ENCODE peak calls at places on chromosomes 5 and 9, in eight cellular contexts. K is K562, O is ovary, X is transverse colon, J is suprapubic skin, W is HepG2, R is A549, I is tibial nerve. Z is an unnamed sample. For H3K4me1, the result is how much of the 10 kb centered on the place peaks cover.

GRCh38 chr9:126661521-126662251 is 48.0 kb downstream of the LMX1B start:
- DNase-seq in K (peak), O (no peak), X (no peak), J (no peak), W (peak), R (no peak), I (no peak), Z (peak)

GRCh38 chr5:32312194-32312681 is 501 bp downstream of the MTMR12 start:
- DNase-seq in K (peak), O (peak), X (peak), J (no peak), W (no peak), R (peak), I (peak), Z (peak)

GRCh38 chr9:21835111-21835510 is 32.7 kb downstream of the MTAP start:
- DNase-seq in K (no peak), O (no peak), X (no peak), J (no peak), W (no peak), R (no peak), I (no peak), Z (no peak)

GRCh38 chr9:113523421-113524141 is 60.1 kb downstream of the RGS3 start:
- DNase-seq in K (no peak), O (peak), X (peak), J (no peak), W (no peak), R (no peak), I (no peak), Z (peak)

GRCh38 chr9:18976368-18977238 is 56.4 kb downstream of the SAXO1 start:
- DNase-seq in K (no peak), O (no peak), X (no peak), J (no peak), W (no peak), R (no peak), I (no peak), Z (no peak)

GRCh38 chr5:43425965-43426364 is 13.8 kb upstream of the CCL28 start:
- DNase-seq in K (no peak), O (no peak), X (no peak), J (no peak), W (no peak), R (no peak), I (no peak), Z (no peak)

GRCh38 chr9:68740561-68740960 is 35.5 kb downstream of the PIP5K1B start:
- DNase-seq in K (no peak), O (no peak), X (peak), J (no peak), W (peak), R (no peak), I (no peak), Z (no peak)

GRCh38 chr9:88953401-88954029 is 37.8 kb upstream of the S1PR3 start:
- DNase-seq in K (no peak), O (no peak), X (no peak), J (no peak), W (peak), R (no peak), I (no peak), Z (no peak)

GRCh38 chr9:91071185-91071990 is 269.8 kb downstream of the SYK start:
- DNase-seq in K (no peak), O (no peak), X (no peak), J (no peak), W (peak), R (no peak), I (no peak), Z (no peak)

GRCh38 chr5:180330810-180331646 is 22.1 kb downstream of the GFPT2 start:
- DNase-seq in K (no peak), O (peak), X (peak), J (peak), W (peak), R (peak), I (peak), Z (no peak)

GRCh38 chr5:38382898-38383297 is 124.5 kb downstream of the EGFLAM start:
- DNase-seq in K (peak), O (peak), X (peak), J (no peak), W (peak), R (peak), I (peak), Z (peak)

GRCh38 chr9:112556497-112557085 is 70.0 kb downstream of the KIAA1958 start:
- DNase-seq in K (no peak), O (no peak), X (no peak), J (no peak), W (no peak), R (no peak), I (no peak), Z (no peak)

GRCh38 chr5:42242210-42242609 is 181.0 kb upstream of the GHR start:
- DNase-seq in K (no peak), O (no peak), X (no peak), J (no peak), W (no peak), R (no peak), I (no peak), Z (no peak)

GRCh38 chr5:4945296-4945695 is 194.8 kb upstream of the ADAMTS16 start:
- DNase-seq in K (no peak), O (no peak), X (no peak), J (no peak), W (no peak), R (no peak), I (no peak), Z (no peak)

GRCh38 chr9:87855061-87855460 is 27.6 kb upstream of the SPATA31E1 start:
- DNase-seq in K (no peak), O (no peak), X (no peak), J (no peak), W (no peak), R (no peak), I (no peak), Z (no peak)

GRCh38 chr5:114362197-114362976 is 517 bp downstream of the KCNN2 start:
- DNase-seq in K (no peak), O (peak), X (no peak), J (peak), W (no peak), R (peak), I (no peak), Z (peak)

GRCh38 chr5:54859321-54859720 is 126.1 kb downstream of the ESM1 start:
- DNase-seq in K (no peak), O (no peak), X (no peak), J (no peak), W (no peak), R (no peak), I (no peak), Z (no peak)

GRCh38 chr9:136720251-136720886 is 8.0 kb downstream of the DIPK1B start:
- DNase-seq in K (peak), O (peak), X (no peak), J (no peak), W (no peak), R (no peak), I (no peak), Z (no peak)

GRCh38 chr9:137878146-137878941 is 762 bp downstream of the CACNA1B start:
- DNase-seq in K (peak), O (peak), X (no peak), J (no peak), W (no peak), R (no peak), I (no peak), Z (no peak)

GRCh38 chr9:4174781-4175180 is 125.1 kb downstream of the GLIS3 start:
- DNase-seq in K (no peak), O (no peak), X (no peak), J (no peak), W (no peak), R (no peak), I (no peak), Z (peak)

GRCh38 chr5:6791031-6791577 is 77.9 kb downstream of the TENT4A start:
- DNase-seq in K (no peak), O (no peak), X (no peak), J (no peak), W (no peak), R (no peak), I (no peak), Z (no peak)

GRCh38 chr9:128372784-128373183 is 1.6 kb downstream of the URM1 start:
- DNase-seq in K (no peak), O (no peak), X (no peak), J (no peak), W (no peak), R (no peak), I (no peak), Z (no peak)

GRCh38 chr9:98097836-98098235 is 21.2 kb downstream of the TRIM14 start:
- DNase-seq in K (no peak), O (no peak), X (peak), J (peak), W (no peak), R (no peak), I (no peak), Z (no peak)

GRCh38 chr5:9534881-9535517 is 10.9 kb downstream of the SEMA5A start:
- DNase-seq in K (no peak), O (no peak), X (no peak), J (no peak), W (no peak), R (no peak), I (no peak), Z (no peak)

GRCh38 chr9:74493512-74493911 is 3.6 kb upstream of the RORB start:
- DNase-seq in K (no peak), O (no peak), X (no peak), J (no peak), W (no peak), R (no peak), I (no peak), Z (no peak)

GRCh38 chr5:40674661-40675235 is 5.0 kb upstream of the PTGER4 start:
- DNase-seq in K (no peak), O (no peak), X (no peak), J (no peak), W (no peak), R (no peak), I (no peak), Z (no peak)
- H3K4me1 ChIP-seq in K (under half), O (under half), X (under half), J (under half), W (under half), R (under half), I (under half), Z (under half)

GRCh38 chr5:87029951-87030350 is 237.7 kb upstream of the RASA1 start:
- DNase-seq in K (no peak), O (no peak), X (no peak), J (no peak), W (no peak), R (no peak), I (no peak), Z (no peak)
- TF ChIP-seq EP300 in K (no peak), O (no peak), X (no peak), J (no peak), W (no peak), R (no peak), I (no peak), Z (no peak)

GRCh38 chr5:95726811-95727763 is 4.0 kb upstream of the RHOBTB3 start:
- DNase-seq in K (no peak), O (no peak), X (no peak), J (no peak), W (no peak), R (no peak), I (no peak), Z (no peak)
- H3K4me1 ChIP-seq in K (under half), O (under half), X (under half), J (under half), W (under half), R (under half), I (under half), Z (under half)

DNA sequence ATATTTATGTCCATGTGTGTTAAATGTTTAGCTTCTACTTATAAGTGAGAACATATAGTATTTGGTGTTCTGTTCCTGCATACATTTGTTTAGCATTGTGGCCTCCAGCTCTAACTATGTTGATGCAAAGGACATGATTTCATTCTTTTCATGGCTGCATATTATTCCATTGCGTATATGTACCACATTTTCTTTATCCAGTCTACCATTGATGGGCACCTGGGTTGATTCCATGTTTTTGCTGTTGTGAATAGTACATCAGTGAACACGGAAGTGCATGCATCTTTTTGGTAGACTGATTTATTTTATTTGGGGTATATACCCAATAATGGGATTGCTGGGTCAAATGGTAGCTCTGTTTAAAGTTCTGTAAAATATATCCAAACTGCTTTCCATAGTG is 359.0 kb downstream of the SLCO4C1 start:
- DNase-seq in K (no peak), O (no peak), X (no peak), J (no peak), W (no peak), R (no peak), I (no peak), Z (no peak)
- TF ChIP-seq EP300 in K (no peak), O (no peak), X (no peak), J (no peak), W (no peak), R (no peak), I (no peak), Z (no peak)

DNA sequence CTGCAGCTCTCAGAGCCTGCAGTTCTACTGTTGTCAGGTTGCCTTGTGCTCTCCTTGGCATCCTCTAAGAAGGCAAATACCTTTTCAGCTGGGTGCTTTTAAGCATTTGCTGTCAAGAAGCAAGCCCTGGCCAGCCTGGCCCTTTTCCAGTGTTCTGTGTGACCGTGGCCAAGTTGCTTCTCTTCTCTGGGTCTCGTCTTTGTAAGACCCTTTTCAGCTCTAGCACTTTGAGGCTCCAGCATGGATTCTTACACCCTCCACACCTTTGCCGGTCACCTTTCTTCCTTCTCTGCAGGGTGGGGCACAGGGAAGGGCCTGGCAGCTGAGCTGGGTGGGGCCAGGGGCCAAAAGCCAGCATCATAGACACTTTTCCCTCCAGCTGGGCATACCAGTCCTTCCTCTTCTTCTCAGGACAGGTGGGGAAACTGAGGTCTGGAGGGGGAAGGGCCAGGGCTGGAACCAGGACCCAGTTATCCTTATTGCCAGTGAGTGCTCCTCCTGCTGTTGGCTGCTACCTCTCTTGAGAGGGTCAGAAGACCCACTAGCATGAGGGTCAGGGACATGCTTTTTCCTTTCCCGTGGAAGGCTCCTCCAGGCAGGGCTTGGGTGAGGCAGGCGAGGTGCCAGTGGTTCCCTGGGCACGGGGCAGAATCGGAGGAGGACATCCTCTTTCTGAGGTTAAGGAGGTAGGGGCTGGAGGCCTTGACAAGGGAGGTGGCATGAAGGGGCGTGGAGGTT is 479 bp upstream of the NDST1 start:
- DNase-seq in K (no peak), O (no peak), X (peak), J (no peak), W (no peak), R (no peak), I (no peak), Z (no peak)
- H3K4me1 ChIP-seq in K (under half), O (half or more), X (half or more), J (half or more), W (half or more), R (half or more), I (half or more), Z (half or more)

GRCh38 chr5:119063579-119064379 is 7.1 kb upstream of the DMXL1 start:
- DNase-seq in K (peak), O (no peak), X (no peak), J (no peak), W (peak), R (no peak), I (no peak), Z (no peak)
- TF ChIP-seq EP300 in K (no peak), O (no peak), X (no peak), J (no peak), W (no peak), R (no peak), I (no peak), Z (no peak)

DNA sequence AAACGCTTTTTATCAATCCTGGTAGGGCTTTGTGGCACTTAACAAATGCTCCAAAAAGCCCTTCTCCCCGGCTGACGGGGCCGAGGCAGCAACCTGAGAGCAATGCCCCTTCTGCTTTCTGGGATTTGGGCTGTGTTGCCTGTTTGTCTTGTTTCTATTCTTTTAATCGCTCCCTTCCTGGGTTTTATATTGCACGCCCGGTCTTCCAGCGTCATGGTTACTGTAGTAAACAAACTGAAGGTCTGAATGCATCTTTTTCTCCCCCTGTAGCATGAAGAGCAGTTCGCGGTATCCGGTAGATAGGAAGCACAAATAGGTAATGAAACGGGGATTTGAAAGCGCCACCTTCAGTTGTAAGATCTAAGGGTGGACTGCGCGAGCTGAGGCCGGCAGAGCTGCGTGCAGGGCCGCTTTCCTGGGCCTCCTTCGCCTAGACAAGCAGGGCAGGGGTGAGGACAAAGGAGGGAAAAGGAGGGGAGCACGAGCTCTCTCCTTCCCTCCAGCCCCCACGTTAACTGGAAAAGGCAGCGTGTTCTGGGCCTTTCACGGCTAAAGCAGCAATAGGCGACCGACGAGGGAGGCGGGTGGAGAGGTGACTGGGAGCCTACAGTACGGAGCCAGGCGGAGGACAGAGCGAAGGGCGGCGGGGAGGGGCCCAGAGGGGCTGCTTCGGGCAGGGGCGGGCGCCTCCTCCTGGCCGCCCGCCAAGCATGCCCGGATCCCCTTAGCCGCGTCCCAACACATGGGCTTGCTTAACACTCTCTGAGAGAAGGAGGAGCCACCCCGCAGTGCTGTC is 49.3 kb upstream of the ZNF366 start:
- DNase-seq in K (no peak), O (peak), X (peak), J (peak), W (peak), R (peak), I (peak), Z (peak)
- H3K4me1 ChIP-seq in K (under half), O (under half), X (under half), J (under half), W (under half), R (under half), I (under half), Z (under half)

GRCh38 chr9:129664664-129665007 is 811 bp upstream of the PRRX2 start:
- DNase-seq in K (no peak), O (no peak), X (no peak), J (no peak), W (no peak), R (no peak), I (no peak), Z (no peak)
- TF ChIP-seq EP300 in K (no peak), O (no peak), X (no peak), J (no peak), W (no peak), R (no peak), I (no peak), Z (no peak)

GRCh38 chr5:81755320-81755719 is 4.4 kb upstream of the SSBP2 start:
- DNase-seq in K (peak), O (no peak), X (peak), J (no peak), W (peak), R (peak), I (peak), Z (peak)
- H3K4me1 ChIP-seq in K (under half), O (under half), X (under half), J (half or more), W (under half), R (under half), I (under half), Z (under half)

Z was measured in upper lobe of left lung.